ENCODE peak calls at places on chromosomes 3 and 15, in ten cellular contexts. E, B, F, K, C, M, G, D, Q and L are unnamed samples.

GRCh38 chr3:4978966-4979400 is 254 bp upstream of the BHLHE40 start:
- DNase-seq in E (peak; percentile 96), B (peak; percentile 99), F (peak; percentile 98), K (peak; percentile 91), C (peak; percentile 91), M (peak; percentile 92), G (peak; percentile 92), D (peak; percentile 96), Q (peak; percentile 91), L (peak; percentile 98)

GRCh38 chr3:188343894-188344293 is 189.9 kb downstream of the LPP start:
- DNase-seq in E (no peak), B (no peak), F (no peak), K (no peak), C (no peak), M (no peak), G (no peak), D (no peak), Q (no peak), L (no peak)

GRCh38 chr3:10160346-10160745 is 4.4 kb upstream of the IRAK2 start:
- DNase-seq in E (no peak), B (no peak), F (no peak), K (no peak), C (no peak), M (no peak), G (no peak), D (no peak), Q (no peak), L (no peak)

GRCh38 chr3:10420745-10421475 is 84.5 kb downstream of the ATP2B2 start:
- DNase-seq in E (no peak), B (no peak), F (no peak), K (no peak), C (no peak), M (no peak), G (no peak), D (no peak), Q (no peak), L (peak; percentile 56)

GRCh38 chr3:32401541-32402052 is 9.9 kb downstream of the CMTM7 start:
- DNase-seq in E (no peak), B (peak; percentile 70), F (peak; percentile 75), K (peak; percentile 77), C (peak; percentile 57), M (peak; percentile 80), G (peak; percentile 49), D (peak; percentile 82), Q (peak; percentile 85), L (peak; percentile 95)

GRCh38 chr15:42726114-42726513 is 10.8 kb downstream of the CDAN1 start:
- DNase-seq in E (no peak), B (no peak), F (no peak), K (no peak), C (no peak), M (no peak), G (no peak), D (no peak), Q (no peak), L (no peak)

GRCh38 chr3:183591881-183592521 is 36.5 kb upstream of the KLHL6 start:
- DNase-seq in E (no peak), B (no peak), F (no peak), K (no peak), C (peak; percentile 23), M (no peak), G (no peak), D (no peak), Q (no peak), L (no peak)

GRCh38 chr3:141465221-141465620 is 21.6 kb upstream of the RASA2 start:
- DNase-seq in E (no peak), B (peak; percentile 51), F (no peak), K (no peak), C (no peak), M (no peak), G (no peak), D (no peak), Q (no peak), L (no peak)

GRCh38 chr15:74783072-74783807 is 1.4 kb downstream of the CSK start:
- DNase-seq in E (no peak), B (peak; percentile 36), F (no peak), K (peak; percentile 42), C (no peak), M (peak; percentile 61), G (no peak), D (no peak), Q (no peak), L (peak; percentile 90)

GRCh38 chr15:74780983-74781672 is 752 bp upstream of the CSK start:
- DNase-seq in E (no peak), B (peak; percentile 28), F (no peak), K (peak; percentile 69), C (peak; percentile 37), M (no peak), G (peak; percentile 69), D (no peak), Q (no peak), L (peak; percentile 87)

GRCh38 chr15:74783808-74784175 is 1.9 kb downstream of the CSK start:
- DNase-seq in E (no peak), B (no peak), F (no peak), K (no peak), C (no peak), M (no peak), G (no peak), D (no peak), Q (no peak), L (peak; percentile 78)

GRCh38 chr15:74781673-74782595 is at the start of gene CSK:
- DNase-seq in E (no peak), B (peak; percentile 51), F (peak; percentile 79), K (peak; percentile 77), C (peak; percentile 83), M (peak; percentile 87), G (peak; percentile 84), D (peak; percentile 82), Q (peak; percentile 87), L (peak; percentile 96)

GRCh38 chr15:74782596-74783071 is 754 bp downstream of the CSK start:
- DNase-seq in E (no peak), B (no peak), F (no peak), K (no peak), C (no peak), M (no peak), G (peak; percentile 24), D (no peak), Q (no peak), L (peak; percentile 88)
- H3K4me1 ChIP-seq in E (peaks cover 73% of the 10 kb centered on the region), B (peaks cover 17% of the 10 kb centered on the region), F (peaks cover 44% of the 10 kb centered on the region), K (peaks cover 70% of the 10 kb centered on the region), C (peaks cover 66% of the 10 kb centered on the region), M (peaks cover 59% of the 10 kb centered on the region), G (peaks cover 45% of the 10 kb centered on the region), D (peaks cover 57% of the 10 kb centered on the region), Q (peaks cover 47% of the 10 kb centered on the region), L (peaks cover 91% of the 10 kb centered on the region)

GRCh38 chr15:63190993-63191392 is 1.6 kb downstream of the RAB8B start:
- DNase-seq in E (no peak), B (no peak), F (no peak), K (no peak), C (no peak), M (no peak), G (no peak), D (no peak), Q (no peak), L (no peak)

GRCh38 chr15:63188937-63189871 is at the start of gene RAB8B:
- DNase-seq in E (peak; percentile 100), B (peak; percentile 94), F (peak; percentile 98), K (peak; percentile 96), C (peak; percentile 92), M (peak; percentile 99), G (peak; percentile 97), D (peak; percentile 100), Q (peak; percentile 99), L (peak; percentile 99)

GRCh38 chr15:63191895-63192603 is 2.6 kb downstream of the RAB8B start:
- DNase-seq in E (no peak), B (no peak), F (no peak), K (peak; percentile 74), C (peak; percentile 90), M (no peak), G (no peak), D (no peak), Q (no peak), L (no peak)

GRCh38 chr15:63188247-63188936 is 1.0 kb upstream of the RAB8B start:
- DNase-seq in E (no peak), B (no peak), F (no peak), K (no peak), C (no peak), M (no peak), G (no peak), D (no peak), Q (no peak), L (no peak)

GRCh38 chr15:63189955-63190691 is 717 bp downstream of the RAB8B start:
- DNase-seq in E (no peak), B (no peak), F (no peak), K (no peak), C (no peak), M (no peak), G (no peak), D (no peak), Q (no peak), L (no peak)
- H3K4me1 ChIP-seq in E (peaks cover 54% of the 10 kb centered on the region), B (peaks cover 10% of the 10 kb centered on the region), F (peaks cover 22% of the 10 kb centered on the region), K (peaks cover 48% of the 10 kb centered on the region), C (peaks cover 53% of the 10 kb centered on the region), M (peaks cover 10% of the 10 kb centered on the region), G (peaks cover 14% of the 10 kb centered on the region), D (peaks cover 24% of the 10 kb centered on the region), Q (peaks cover 5% of the 10 kb centered on the region), L (peaks cover 60% of the 10 kb centered on the region)

DNA sequence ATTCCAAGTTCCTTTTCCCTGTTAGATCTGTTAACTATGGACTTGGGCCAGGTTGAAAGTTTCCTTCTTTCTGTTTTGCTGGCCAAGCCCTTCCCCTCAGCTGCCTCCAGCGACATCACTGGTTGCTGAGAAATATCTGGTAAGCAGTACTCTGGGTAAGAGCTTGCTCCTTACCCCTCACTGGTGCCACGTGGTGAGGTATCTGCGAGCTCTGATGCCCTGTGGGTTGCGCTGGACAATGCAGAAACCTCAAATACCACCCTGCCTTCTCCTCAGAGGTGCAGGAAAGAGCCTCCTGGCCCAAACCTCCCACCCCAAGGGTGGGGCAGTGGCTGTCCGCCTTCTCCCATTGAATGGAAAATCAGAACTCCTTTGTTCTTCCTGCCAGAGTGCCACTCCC is 42.9 kb upstream of the APH1B start:
- DNase-seq in E (no peak), B (peak; percentile 74), F (peak; percentile 44), K (no peak), C (no peak), M (peak; percentile 49), G (no peak), D (peak; percentile 40), Q (peak; percentile 39), L (no peak)
- H3K4me1 ChIP-seq in E (peaks cover 53% of the 10 kb centered on the region), B (peaks cover 20% of the 10 kb centered on the region), F (peaks cover 24% of the 10 kb centered on the region), K (peaks cover 35% of the 10 kb centered on the region), C (peaks cover 59% of the 10 kb centered on the region), M (peaks cover 12% of the 10 kb centered on the region), G (no peaks in the 10 kb centered on the region), D (peaks cover 18% of the 10 kb centered on the region), Q (peaks cover 4% of the 10 kb centered on the region), L (peaks cover 40% of the 10 kb centered on the region)

GRCh38 chr3:149542375-149543312 is 68.1 kb downstream of the TM4SF4 start:
- DNase-seq in E (no peak), B (no peak), F (peak; percentile 19), K (no peak), C (no peak), M (no peak), G (no peak), D (no peak), Q (no peak), L (no peak)

GRCh38 chr3:149538371-149538770 is 63.9 kb downstream of the TM4SF4 start:
- DNase-seq in E (no peak), B (no peak), F (no peak), K (no peak), C (no peak), M (no peak), G (no peak), D (no peak), Q (no peak), L (no peak)

GRCh38 chr3:149536429-149536828 is 61.9 kb downstream of the TM4SF4 start:
- DNase-seq in E (no peak), B (no peak), F (peak; percentile 77), K (no peak), C (no peak), M (no peak), G (peak; percentile 85), D (peak; percentile 50), Q (peak; percentile 76), L (no peak)

GRCh38 chr3:149541091-149541491 is 66.6 kb downstream of the TM4SF4 start:
- DNase-seq in E (no peak), B (peak; percentile 71), F (no peak), K (no peak), C (no peak), M (no peak), G (no peak), D (no peak), Q (no peak), L (no peak)

GRCh38 chr3:149539491-149539890 is 65.0 kb downstream of the TM4SF4 start:
- DNase-seq in E (no peak), B (no peak), F (no peak), K (no peak), C (no peak), M (no peak), G (no peak), D (no peak), Q (no peak), L (no peak)
- H3K4me1 ChIP-seq in E (peaks cover 36% of the 10 kb centered on the region), B (peaks cover 34% of the 10 kb centered on the region), F (peaks cover 48% of the 10 kb centered on the region), K (no peaks in the 10 kb centered on the region), C (no peaks in the 10 kb centered on the region), M (no peaks in the 10 kb centered on the region), G (peaks cover 50% of the 10 kb centered on the region), D (peaks cover 32% of the 10 kb centered on the region), Q (peaks cover 3% of the 10 kb centered on the region), L (peaks cover 10% of the 10 kb centered on the region)